ENCODE peak calls at places on chromosomes 16 and 17, in eight cellular contexts. B is tibial nerve, J is gastrocnemius medialis, E is AG10803, R is fibroblast of villous mesenchyme, S is stomach, Q is kidney, O is OCI-LY7. Y is an unnamed sample.

GRCh38 chr16:82653550-82654511 is 27.1 kb downstream of the CDH13 start:
- DNase-seq in B (no peak), J (no peak), E (peak; percentile 91), R (peak; percentile 93), S (no peak), Q (peak; percentile 69), O (peak; percentile 11), Y (peak; percentile 85)

GRCh38 chr17:60601443-60602384 is 1.7 kb downstream of the PPM1D start:
- DNase-seq in B (peak; percentile 71), J (no peak), E (peak; percentile 70), R (peak; percentile 89), S (peak; percentile 53), Q (no peak), O (peak; percentile 77), Y (peak; percentile 84)

GRCh38 chr16:24610421-24610765 is 71.0 kb downstream of the RBBP6 start:
- DNase-seq in B (peak; percentile 11), J (no peak), E (peak; percentile 21), R (peak; percentile 25), S (no peak), Q (peak; percentile 75), O (no peak), Y (peak; percentile 27)

GRCh38 chr17:70808596-70808995 is 639.3 kb downstream of the KCNJ2 start:
- DNase-seq in B (no peak), J (no peak), E (no peak), R (no peak), S (no peak), Q (no peak), O (peak; percentile 19), Y (no peak)

GRCh38 chr17:80096531-80097306 is 4.7 kb upstream of the GAA start:
- DNase-seq in B (no peak), J (no peak), E (no peak), R (no peak), S (no peak), Q (peak; percentile 51), O (no peak), Y (no peak)

GRCh38 chr16:12082207-12082606 is 105.7 kb downstream of the SNX29 start:
- DNase-seq in B (no peak), J (no peak), E (no peak), R (no peak), S (no peak), Q (no peak), O (no peak), Y (no peak)

GRCh38 chr17:2892305-2892971 is 96.2 kb downstream of the RAP1GAP2 start:
- DNase-seq in B (no peak), J (no peak), E (peak; percentile 48), R (peak; percentile 66), S (peak; percentile 74), Q (no peak), O (no peak), Y (peak; percentile 96)

GRCh38 chr16:88809676-88810165 is 2.0 kb downstream of the APRT start:
- DNase-seq in B (no peak), J (no peak), E (no peak), R (no peak), S (no peak), Q (no peak), O (no peak), Y (no peak)

GRCh38 chr16:30755955-30756780 is 5.7 kb downstream of the CFAP119 start:
- DNase-seq in B (no peak), J (no peak), E (no peak), R (no peak), S (no peak), Q (peak; percentile 49), O (no peak), Y (no peak)

GRCh38 chr17:50976951-50977472 is 110.9 kb upstream of the TOB1 start:
- DNase-seq in B (no peak), J (no peak), E (no peak), R (no peak), S (no peak), Q (no peak), O (no peak), Y (no peak)

GRCh38 chr16:89104930-89105571 is 11.4 kb downstream of the ACSF3 start:
- DNase-seq in B (no peak), J (no peak), E (no peak), R (no peak), S (no peak), Q (peak; percentile 60), O (no peak), Y (peak; percentile 33)

GRCh38 chr17:67212716-67213417 is 32.1 kb downstream of the HELZ start:
- DNase-seq in B (no peak), J (no peak), E (peak; percentile 78), R (peak; percentile 90), S (no peak), Q (no peak), O (no peak), Y (peak; percentile 64)

GRCh38 chr16:73113326-73113720 is 65.4 kb upstream of the ZFHX3 start:
- DNase-seq in B (no peak), J (no peak), E (peak; percentile 58), R (peak; percentile 51), S (no peak), Q (no peak), O (no peak), Y (peak; percentile 78)

DNA sequence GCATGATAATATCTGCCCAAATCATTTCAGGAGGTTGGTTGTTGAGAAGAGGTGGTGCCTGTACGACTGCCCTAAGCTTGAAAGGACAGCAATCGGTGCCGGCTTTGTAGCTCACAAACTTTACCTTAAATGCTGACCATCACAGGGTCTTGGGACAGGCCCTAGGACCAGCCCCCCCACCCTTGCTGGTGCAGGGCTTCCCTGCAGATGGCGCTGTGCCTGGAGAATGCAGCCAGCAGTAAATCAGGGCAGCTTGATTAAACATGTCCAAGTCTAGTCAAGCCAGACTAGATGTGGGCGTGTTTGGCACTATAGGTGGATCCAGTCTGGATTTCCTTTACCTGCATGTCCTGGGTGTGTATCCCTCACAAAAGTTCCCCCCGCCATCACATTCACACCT is 135.5 kb upstream of the CRHR1 start:
- DNase-seq in B (no peak), J (no peak), E (no peak), R (no peak), S (no peak), Q (no peak), O (no peak), Y (no peak)
- TF ChIP-seq CTCF in B (no peak), J (no peak), E (no peak), R (peak; percentile 20), S (no peak), Q (no peak), O (peak; percentile 54), Y (peak; percentile 7)

DNA sequence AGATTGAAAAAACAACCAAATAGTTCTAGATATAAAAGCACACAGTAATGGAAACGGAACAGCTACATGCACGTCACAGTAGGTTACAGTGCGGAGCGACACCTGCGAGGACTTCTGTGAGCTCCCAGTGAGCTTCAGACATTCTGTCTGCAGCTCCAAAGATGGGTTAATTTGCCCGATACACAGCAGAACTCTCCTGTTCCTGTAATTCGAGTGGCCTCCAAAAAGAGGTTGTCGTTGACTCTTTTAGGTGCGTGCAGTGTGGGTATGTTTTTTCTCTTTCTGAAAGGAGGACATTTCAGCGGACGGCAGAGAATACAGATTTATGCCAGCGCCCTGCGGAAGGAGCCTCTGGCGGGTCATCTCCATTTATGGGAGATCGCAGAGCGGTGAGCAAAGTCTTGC is 2.9 kb downstream of the OR1F1 start:
- DNase-seq in B (no peak), J (no peak), E (no peak), R (no peak), S (no peak), Q (no peak), O (no peak), Y (no peak)
- H3K4me3 ChIP-seq in B (no peak overlapping the region), J (no peak overlapping the region), E (peak overlapping the region; percentile 32), R (peak overlapping the region; percentile 56), S (no peak overlapping the region), Q (no peak overlapping the region), O (no peak overlapping the region), Y (peak overlapping the region; percentile 51)

GRCh38 chr17:880871-881269 is 98.7 kb downstream of the NXN start:
- DNase-seq in B (no peak), J (no peak), E (no peak), R (no peak), S (no peak), Q (no peak), O (no peak), Y (no peak)

GRCh38 chr17:880074-880870 is 98.1 kb downstream of the MRM3 start:
- DNase-seq in B (no peak), J (no peak), E (no peak), R (peak; percentile 75), S (peak; percentile 31), Q (no peak), O (no peak), Y (peak; percentile 46)

GRCh38 chr17:882827-883585 is 96.6 kb downstream of the NXN start:
- DNase-seq in B (peak; percentile 75), J (peak; percentile 84), E (peak; percentile 28), R (peak; percentile 93), S (peak; percentile 78), Q (peak; percentile 87), O (no peak), Y (peak; percentile 75)

GRCh38 chr17:876272-876671 is 94.1 kb downstream of the MRM3 start:
- DNase-seq in B (no peak), J (no peak), E (no peak), R (no peak), S (no peak), Q (no peak), O (no peak), Y (no peak)

DNA sequence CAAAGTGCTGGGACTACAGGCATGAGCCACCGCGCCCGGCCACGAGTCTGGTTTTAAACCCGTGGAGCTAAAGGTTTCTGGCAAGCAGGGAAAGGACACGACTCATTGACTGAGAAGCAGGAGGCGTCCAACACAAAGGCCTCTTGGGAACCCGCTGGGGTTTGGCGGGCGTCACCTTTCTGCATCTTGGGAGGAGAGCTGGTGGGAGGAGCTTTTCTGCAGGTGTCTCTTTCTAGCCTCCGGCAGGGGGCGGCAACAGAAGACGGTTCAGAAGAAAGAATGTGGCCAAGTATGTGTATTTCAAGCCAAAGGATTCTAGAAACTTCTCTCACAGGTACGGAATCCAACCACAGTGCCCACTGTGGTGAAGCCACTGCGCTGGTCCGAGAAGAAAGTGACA is 97.4 kb downstream of the MRM3 start:
- DNase-seq in B (peak; percentile 52), J (peak; percentile 57), E (peak; percentile 61), R (peak; percentile 84), S (peak; percentile 92), Q (peak; percentile 87), O (peak; percentile 70), Y (peak; percentile 92)
- TF ChIP-seq CTCF in B (peak; percentile 37), J (peak; percentile 58), E (peak; percentile 46), R (peak; percentile 52), S (peak; percentile 47), Q (peak; percentile 50), O (peak; percentile 71), Y (peak; percentile 71)

GRCh38 chr16:22198547-22199293 is 7.4 kb upstream of the EEF2K start:
- DNase-seq in B (no peak), J (no peak), E (peak; percentile 42), R (no peak), S (no peak), Q (no peak), O (peak; percentile 46), Y (peak; percentile 40)
- H3K4me3 ChIP-seq in B (no peak overlapping the region), J (no peak overlapping the region), E (no peak overlapping the region), R (no peak overlapping the region), S (no peak overlapping the region), Q (no peak overlapping the region), O (no peak overlapping the region), Y (no peak overlapping the region)